ENCODE peak calls at places on chromosome 11, in six cellular contexts. Q is A549, S is GM12878, G is endothelial cell of umbilical vein, A is K562, W is HepG2. K is an unnamed sample.

GRCh38 chr11:33723238-33723881 is 12.9 kb downstream of the CD59 start:
- DNase-seq in Q (peak), S (no peak), W (no peak), A (peak), G (peak), K (peak)

GRCh38 chr11:44950625-44951472 is at the start of gene TP53I11:
- DNase-seq in G (peak), A (peak), W (no peak), S (no peak), Q (peak), K (peak)

GRCh38 chr11:1875093-1875785 is 16.5 kb downstream of the PRR33 start:
- DNase-seq in W (no peak), G (no peak), A (no peak), S (no peak), Q (no peak), K (no peak)

GRCh38 chr11:101914349-101914736 is 467 bp upstream of the CEP126 start:
- DNase-seq in A (no peak), S (no peak), G (no peak), W (no peak), Q (no peak), K (no peak)

GRCh38 chr11:35105319-35106063 is 33.5 kb upstream of the CD44 start:
- DNase-seq in G (no peak), Q (no peak), S (no peak), A (no peak), W (no peak), K (no peak)

GRCh38 chr11:35111171-35112055 is 27.6 kb upstream of the CD44 start:
- DNase-seq in S (no peak), A (peak), W (no peak), Q (peak), G (peak), K (peak)

GRCh38 chr11:70556884-70557741 is 158.8 kb downstream of the CTTN start:
- DNase-seq in W (no peak), G (no peak), S (no peak), A (no peak), Q (peak), K (peak)

GRCh38 chr11:6864436-6864835 is 1.6 kb downstream of the OR10A2 start:
- DNase-seq in A (no peak), Q (no peak), W (no peak), S (no peak), G (no peak), K (no peak)

GRCh38 chr11:119764108-119764874 is 35.3 kb upstream of the NECTIN1 start:
- DNase-seq in W (no peak), A (no peak), Q (no peak), G (no peak), S (no peak), K (no peak)

GRCh38 chr11:24407733-24408132 is 89.1 kb upstream of the LUZP2 start:
- DNase-seq in A (no peak), G (no peak), S (no peak), Q (no peak), W (no peak), K (no peak)

GRCh38 chr11:24406980-24407379 is 89.9 kb upstream of the LUZP2 start:
- DNase-seq in S (no peak), Q (no peak), A (no peak), W (no peak), G (no peak), K (no peak)

GRCh38 chr11:24412722-24413121 is 84.1 kb upstream of the LUZP2 start:
- DNase-seq in A (no peak), S (no peak), Q (no peak), G (no peak), W (no peak), K (no peak)
- TF ChIP-seq POLR2A in A (no peak), S (no peak), Q (no peak), G (no peak), W (no peak), K (no peak)

DNA sequence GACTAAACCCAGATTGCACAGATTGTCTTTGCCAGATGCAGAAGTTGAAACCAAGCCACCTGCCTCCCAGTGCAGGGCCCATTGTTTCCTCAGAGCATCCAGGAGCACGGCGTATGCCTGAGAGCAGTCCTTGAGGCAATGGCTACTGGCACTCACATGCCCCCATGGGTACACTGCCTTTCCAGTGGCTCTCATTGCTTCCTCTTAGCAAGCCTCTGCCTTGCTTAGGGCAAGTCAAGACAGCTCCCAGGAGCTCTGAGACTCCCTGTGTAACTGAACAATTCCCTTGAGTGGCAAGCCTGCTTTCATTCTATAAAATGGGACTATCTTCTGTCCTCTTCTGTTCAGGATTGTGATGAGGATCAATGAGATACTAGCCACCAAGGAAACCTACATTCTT is 4.1 kb downstream of the SYTL2 start:
- DNase-seq in W (no peak), G (no peak), S (no peak), A (no peak), Q (no peak), K (no peak)
- TF ChIP-seq MYC in W (no peak), G (no peak), S (no peak), A (no peak), Q (no peak), K (no peak)

GRCh38 chr11:3370268-3370870 is 8.6 kb downstream of the ZNF195 start:
- DNase-seq in G (no peak), W (no peak), A (no peak), Q (no peak), S (no peak), K (no peak)

GRCh38 chr11:3380706-3381570 is 2.0 kb upstream of the ZNF195 start:
- DNase-seq in G (no peak), A (no peak), S (no peak), Q (no peak), W (no peak), K (no peak)

GRCh38 chr11:3378426-3379423 is at the start of gene ZNF195:
- DNase-seq in Q (peak), W (peak), S (peak), A (peak), G (peak), K (peak)

DNA sequence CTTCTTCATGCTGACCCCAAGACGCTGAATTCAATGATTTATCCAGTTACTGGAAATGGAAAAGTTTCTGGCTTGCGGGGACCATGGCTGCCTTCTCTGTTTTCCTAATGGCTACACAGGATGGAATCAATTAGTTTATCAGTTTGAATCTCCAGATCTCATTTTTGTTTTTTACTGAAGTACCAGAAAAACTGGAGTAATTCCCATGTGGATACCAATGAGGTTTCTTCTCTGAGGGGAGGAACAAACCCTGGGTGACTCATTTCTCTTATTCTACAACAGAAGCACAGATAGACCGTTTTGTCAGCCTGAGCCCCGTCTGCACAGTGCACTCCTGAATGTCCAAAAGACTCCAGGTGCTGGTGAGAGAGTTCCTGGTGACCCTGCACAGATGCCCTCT is 3.4 kb downstream of the ZNF195 start:
- DNase-seq in A (no peak), W (no peak), G (no peak), Q (no peak), S (no peak), K (peak)
- H3K4me3 ChIP-seq in A (no peak), W (no peak), G (no peak), Q (no peak), S (no peak), K (peak)

DNA sequence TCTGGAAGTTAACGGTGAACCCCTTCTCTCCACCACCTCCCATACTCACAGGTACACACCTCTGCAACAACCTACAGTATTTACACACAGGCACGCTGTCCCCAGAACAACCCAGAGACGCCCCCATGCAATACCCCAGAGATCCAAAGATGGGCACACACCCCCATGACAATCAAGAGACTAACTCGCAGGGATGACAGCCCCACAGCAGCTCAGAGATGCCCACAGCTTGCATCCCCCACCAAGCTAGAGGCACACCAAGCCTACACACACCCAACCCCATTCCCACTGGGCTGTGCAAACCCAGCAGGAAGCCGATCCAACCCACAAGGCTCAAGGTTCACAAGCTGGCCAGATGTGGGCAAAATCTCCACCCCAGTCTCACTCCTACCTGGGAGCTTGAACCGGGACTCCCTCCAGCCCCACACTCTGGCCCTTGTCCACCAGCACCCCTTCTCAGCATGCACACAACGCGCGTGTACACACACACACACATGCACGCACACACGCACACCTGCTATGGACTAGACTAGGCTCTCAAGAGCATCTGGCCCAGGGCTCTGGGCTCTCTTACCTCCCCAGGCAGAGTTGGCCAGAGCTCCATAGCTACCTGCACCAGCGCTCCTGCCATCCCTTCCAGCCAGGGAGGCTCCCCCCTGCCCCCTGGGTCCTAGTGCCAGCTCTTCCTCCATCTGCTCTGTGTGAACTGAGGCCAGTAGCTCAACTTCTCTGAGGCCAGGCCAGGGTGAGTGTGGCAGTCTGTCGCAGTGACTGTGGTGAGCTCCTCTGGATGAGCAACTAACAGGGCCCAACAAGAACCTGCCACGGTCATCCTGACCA is 11.5 kb downstream of the STARD10 start:
- DNase-seq in W (peak), G (no peak), A (no peak), Q (no peak), S (no peak), K (no peak)
- TF ChIP-seq POLR2A in W (peak), G (no peak), A (no peak), Q (no peak), S (no peak), K (no peak)

K was measured in NB4.